ENCODE peak calls at places on chromosomes 6 and 20, in five cellular contexts. M, D, T, Q and R are unnamed samples.

GRCh38 chr20:34065260-34065659 is 46.8 kb downstream of the EIF2S2 start:
- DNase-seq in M (no peak), D (no peak), T (no peak), Q (no peak), R (no peak)

GRCh38 chr6:117615981-117616961 is 14.0 kb upstream of the GOPC start:
- DNase-seq in M (no peak), D (peak), T (no peak), Q (no peak), R (no peak)

GRCh38 chr20:32474717-32474966 is 110.5 kb downstream of the NOL4L start:
- DNase-seq in M (no peak), D (no peak), T (no peak), Q (no peak), R (no peak)

GRCh38 chr6:449057-449430 is 57.5 kb downstream of the IRF4 start:
- DNase-seq in M (no peak), D (no peak), T (no peak), Q (no peak), R (no peak)

GRCh38 chr6:111663232-111663631 is 57.6 kb upstream of the TRAF3IP2 start:
- DNase-seq in M (no peak), D (no peak), T (no peak), Q (no peak), R (no peak)

GRCh38 chr20:913306-913849 is 2.8 kb downstream of the ANGPT4 start:
- DNase-seq in M (no peak), D (no peak), T (no peak), Q (no peak), R (no peak)

GRCh38 chr6:15220062-15220461 is 25.8 kb upstream of the JARID2 start:
- DNase-seq in M (no peak), D (no peak), T (no peak), Q (no peak), R (peak)

GRCh38 chr6:27040244-27041042 is 207.1 kb upstream of the PRSS16 start:
- DNase-seq in M (no peak), D (no peak), T (no peak), Q (no peak), R (no peak)

GRCh38 chr20:51043811-51044210 is 20.9 kb upstream of the KCNG1 start:
- DNase-seq in M (no peak), D (no peak), T (no peak), Q (no peak), R (no peak)

GRCh38 chr6:73566954-73567591 is 46.2 kb upstream of the EEF1A1 start:
- DNase-seq in M (peak), D (no peak), T (no peak), Q (peak), R (no peak)

GRCh38 chr6:33080127-33081089 is 4.6 kb downstream of the HLA-DPB1 start:
- DNase-seq in M (no peak), D (peak), T (peak), Q (peak), R (no peak)

GRCh38 chr6:135180458-135181332 is at the start of gene MYB:
- DNase-seq in M (peak), D (peak), T (peak), Q (peak), R (peak)

GRCh38 chr20:18692453-18692852 is 104.6 kb downstream of the DTD1 start:
- DNase-seq in M (no peak), D (no peak), T (no peak), Q (no peak), R (no peak)

GRCh38 chr6:12802440-12802839 is 85.9 kb downstream of the PHACTR1 start:
- DNase-seq in M (no peak), D (no peak), T (no peak), Q (no peak), R (no peak)

GRCh38 chr6:73769976-73770375 is 74.0 kb downstream of the CD109 start:
- DNase-seq in M (no peak), D (no peak), T (no peak), Q (no peak), R (no peak)

GRCh38 chr20:1465470-1466210 is 1.0 kb downstream of the NSFL1C start:
- DNase-seq in M (no peak), D (no peak), T (no peak), Q (no peak), R (no peak)

GRCh38 chr6:52662031-52662430 is 8.9 kb upstream of the TMEM14A start:
- DNase-seq in M (no peak), D (no peak), T (no peak), Q (no peak), R (no peak)

GRCh38 chr20:8534368-8534767 is 402.3 kb downstream of the PLCB1 start:
- DNase-seq in M (no peak), D (no peak), T (no peak), Q (no peak), R (no peak)

GRCh38 chr20:51462566-51463276 is 79.8 kb downstream of the NFATC2 start:
- DNase-seq in M (no peak), D (no peak), T (peak), Q (peak), R (no peak)

GRCh38 chr20:10063482-10063881 is 28.7 kb downstream of the ANKEF1 start:
- DNase-seq in M (no peak), D (no peak), T (no peak), Q (no peak), R (no peak)

GRCh38 chr20:35326021-35326731 is 34.0 kb upstream of the FAM83C start:
- DNase-seq in M (no peak), D (no peak), T (no peak), Q (no peak), R (no peak)

GRCh38 chr6:72963946-72964345 is 261.4 kb downstream of the KHDC1L start:
- DNase-seq in M (no peak), D (no peak), T (no peak), Q (no peak), R (no peak)

GRCh38 chr6:53795702-53796450 is 1.1 kb downstream of the LRRC1 start:
- DNase-seq in M (no peak), D (no peak), T (peak), Q (peak), R (no peak)

GRCh38 chr20:33731693-33732165 is at the start of gene ZNF341:
- DNase-seq in M (peak), D (peak), T (peak), Q (peak), R (peak)

GRCh38 chr6:35919827-35920751 is 809 bp downstream of the SRPK1 start:
- DNase-seq in M (peak), D (peak), T (peak), Q (peak), R (peak)

GRCh38 chr20:51236396-51236795 is 213.5 kb upstream of the KCNG1 start:
- DNase-seq in M (no peak), D (no peak), T (no peak), Q (no peak), R (no peak)

GRCh38 chr6:149062653-149063348 is 254.7 kb upstream of the TAB2 start:
- DNase-seq in M (no peak), D (no peak), T (no peak), Q (peak), R (no peak)

GRCh38 chr6:91166271-91166670 is 579.4 kb upstream of the MAP3K7 start:
- DNase-seq in M (no peak), D (no peak), T (no peak), Q (no peak), R (no peak)

GRCh38 chr6:107129370-107129925 is 14.1 kb upstream of the BEND3 start:
- DNase-seq in M (no peak), D (no peak), T (no peak), Q (no peak), R (no peak)

GRCh38 chr20:53949319-53949839 is 121.0 kb downstream of the BCAS1 start:
- DNase-seq in M (peak), D (peak), T (no peak), Q (peak), R (no peak)

GRCh38 chr6:19410477-19410876 is 426.7 kb upstream of the ID4 start:
- DNase-seq in M (no peak), D (no peak), T (no peak), Q (no peak), R (no peak)

GRCh38 chr20:57072184-57072583 is 194.3 kb downstream of the BMP7 start:
- DNase-seq in M (no peak), D (no peak), T (no peak), Q (no peak), R (no peak)